ENCODE peak calls at places on chromosomes 4 and X, in ten cellular contexts. One of them, this sample, is unnamed.

GRCh38 chrX:107825698-107826285 is at the start of gene MID2:
- DNase-seq in aorta: peak
- DNase-seq in endothelial cell: peak
- DNase-seq in Right ventricle myocardium superior: peak
- DNase-seq in coronary artery: peak
- DNase-seq in esophagus squamous epithelium: no peak
- DNase-seq in activated effector memory CD4-positive, alpha-beta T cell treated with Interleukin-2 at 50 U/mL for 16 hours: peak
- DNase-seq in B cell: peak
- DNase-seq in NCI-H510A treated with DMSO at 0.1 percent for 48 hours: peak
- DNase-seq in iPS-NIHi11: peak
- DNase-seq in this sample: peak

GRCh38 chrX:53718073-53718472 is 31.6 kb upstream of the HUWE1 start:
- DNase-seq in aorta: no peak
- DNase-seq in endothelial cell: no peak
- DNase-seq in Right ventricle myocardium superior: no peak
- DNase-seq in coronary artery: no peak
- DNase-seq in esophagus squamous epithelium: no peak
- DNase-seq in activated effector memory CD4-positive, alpha-beta T cell treated with Interleukin-2 at 50 U/mL for 16 hours: no peak
- DNase-seq in B cell: no peak
- DNase-seq in NCI-H510A treated with DMSO at 0.1 percent for 48 hours: no peak
- DNase-seq in iPS-NIHi11: no peak
- DNase-seq in this sample: no peak

GRCh38 chrX:150205011-150205410 is 158.1 kb upstream of the MAMLD1 start:
- DNase-seq in aorta: no peak
- DNase-seq in endothelial cell: no peak
- DNase-seq in Right ventricle myocardium superior: no peak
- DNase-seq in coronary artery: peak
- DNase-seq in esophagus squamous epithelium: no peak
- DNase-seq in activated effector memory CD4-positive, alpha-beta T cell treated with Interleukin-2 at 50 U/mL for 16 hours: no peak
- DNase-seq in B cell: no peak
- DNase-seq in NCI-H510A treated with DMSO at 0.1 percent for 48 hours: no peak
- DNase-seq in iPS-NIHi11: no peak
- DNase-seq in this sample: no peak

GRCh38 chr4:53354012-53354722 is 11.7 kb downstream of the SCFD2 start:
- DNase-seq in aorta: no peak
- DNase-seq in endothelial cell: no peak
- DNase-seq in Right ventricle myocardium superior: no peak
- DNase-seq in coronary artery: no peak
- DNase-seq in esophagus squamous epithelium: no peak
- DNase-seq in activated effector memory CD4-positive, alpha-beta T cell treated with Interleukin-2 at 50 U/mL for 16 hours: no peak
- DNase-seq in B cell: no peak
- DNase-seq in NCI-H510A treated with DMSO at 0.1 percent for 48 hours: no peak
- DNase-seq in iPS-NIHi11: no peak
- DNase-seq in this sample: no peak

GRCh38 chr4:181685461-181685860 is 557.7 kb upstream of the TENM3 start:
- DNase-seq in aorta: no peak
- DNase-seq in endothelial cell: no peak
- DNase-seq in Right ventricle myocardium superior: no peak
- DNase-seq in coronary artery: no peak
- DNase-seq in esophagus squamous epithelium: no peak
- DNase-seq in activated effector memory CD4-positive, alpha-beta T cell treated with Interleukin-2 at 50 U/mL for 16 hours: no peak
- DNase-seq in B cell: no peak
- DNase-seq in NCI-H510A treated with DMSO at 0.1 percent for 48 hours: no peak
- DNase-seq in iPS-NIHi11: no peak
- DNase-seq in this sample: no peak

GRCh38 chrX:15930585-15930984 is 76.0 kb upstream of the AP1S2 start:
- DNase-seq in aorta: no peak
- DNase-seq in endothelial cell: no peak
- DNase-seq in Right ventricle myocardium superior: no peak
- DNase-seq in coronary artery: no peak
- DNase-seq in esophagus squamous epithelium: no peak
- DNase-seq in activated effector memory CD4-positive, alpha-beta T cell treated with Interleukin-2 at 50 U/mL for 16 hours: no peak
- DNase-seq in B cell: no peak
- DNase-seq in NCI-H510A treated with DMSO at 0.1 percent for 48 hours: peak
- DNase-seq in iPS-NIHi11: peak
- DNase-seq in this sample: no peak

GRCh38 chr4:130432289-130432688 is 1336.3 kb downstream of the C4orf33 start:
- DNase-seq in aorta: no peak
- DNase-seq in endothelial cell: no peak
- DNase-seq in Right ventricle myocardium superior: no peak
- DNase-seq in coronary artery: no peak
- DNase-seq in esophagus squamous epithelium: no peak
- DNase-seq in activated effector memory CD4-positive, alpha-beta T cell treated with Interleukin-2 at 50 U/mL for 16 hours: no peak
- DNase-seq in B cell: no peak
- DNase-seq in NCI-H510A treated with DMSO at 0.1 percent for 48 hours: no peak
- DNase-seq in iPS-NIHi11: no peak
- DNase-seq in this sample: no peak

GRCh38 chrX:53481093-53481492 is 46.9 kb upstream of the HSD17B10 start:
- DNase-seq in aorta: no peak
- DNase-seq in endothelial cell: peak
- DNase-seq in Right ventricle myocardium superior: no peak
- DNase-seq in coronary artery: no peak
- DNase-seq in esophagus squamous epithelium: no peak
- DNase-seq in activated effector memory CD4-positive, alpha-beta T cell treated with Interleukin-2 at 50 U/mL for 16 hours: no peak
- DNase-seq in B cell: no peak
- DNase-seq in NCI-H510A treated with DMSO at 0.1 percent for 48 hours: no peak
- DNase-seq in iPS-NIHi11: peak
- DNase-seq in this sample: peak

GRCh38 chr4:159010563-159011260 is 92.2 kb upstream of the RAPGEF2 start:
- DNase-seq in aorta: peak
- DNase-seq in endothelial cell: no peak
- DNase-seq in Right ventricle myocardium superior: peak
- DNase-seq in coronary artery: no peak
- DNase-seq in esophagus squamous epithelium: no peak
- DNase-seq in activated effector memory CD4-positive, alpha-beta T cell treated with Interleukin-2 at 50 U/mL for 16 hours: no peak
- DNase-seq in B cell: no peak
- DNase-seq in NCI-H510A treated with DMSO at 0.1 percent for 48 hours: no peak
- DNase-seq in iPS-NIHi11: peak
- DNase-seq in this sample: no peak

GRCh38 chr4:168101026-168101425 is 8.7 kb downstream of the ANXA10 start:
- DNase-seq in aorta: no peak
- DNase-seq in endothelial cell: no peak
- DNase-seq in Right ventricle myocardium superior: no peak
- DNase-seq in coronary artery: no peak
- DNase-seq in esophagus squamous epithelium: no peak
- DNase-seq in activated effector memory CD4-positive, alpha-beta T cell treated with Interleukin-2 at 50 U/mL for 16 hours: no peak
- DNase-seq in B cell: no peak
- DNase-seq in NCI-H510A treated with DMSO at 0.1 percent for 48 hours: no peak
- DNase-seq in iPS-NIHi11: no peak
- DNase-seq in this sample: no peak

GRCh38 chr4:831483-831805 is 5.5 kb upstream of the CPLX1 start:
- DNase-seq in aorta: peak
- DNase-seq in endothelial cell: no peak
- DNase-seq in Right ventricle myocardium superior: peak
- DNase-seq in coronary artery: no peak
- DNase-seq in esophagus squamous epithelium: no peak
- DNase-seq in activated effector memory CD4-positive, alpha-beta T cell treated with Interleukin-2 at 50 U/mL for 16 hours: no peak
- DNase-seq in B cell: no peak
- DNase-seq in NCI-H510A treated with DMSO at 0.1 percent for 48 hours: no peak
- DNase-seq in iPS-NIHi11: no peak
- DNase-seq in this sample: no peak

GRCh38 chr4:98193459-98194105 is 50.3 kb upstream of the STPG2 start:
- DNase-seq in aorta: no peak
- DNase-seq in endothelial cell: no peak
- DNase-seq in Right ventricle myocardium superior: no peak
- DNase-seq in coronary artery: no peak
- DNase-seq in esophagus squamous epithelium: no peak
- DNase-seq in activated effector memory CD4-positive, alpha-beta T cell treated with Interleukin-2 at 50 U/mL for 16 hours: no peak
- DNase-seq in B cell: no peak
- DNase-seq in NCI-H510A treated with DMSO at 0.1 percent for 48 hours: no peak
- DNase-seq in iPS-NIHi11: no peak
- DNase-seq in this sample: peak

GRCh38 chr4:13522282-13523104 is 21.8 kb downstream of the NKX3-2 start:
- DNase-seq in aorta: no peak
- DNase-seq in endothelial cell: no peak
- DNase-seq in Right ventricle myocardium superior: no peak
- DNase-seq in coronary artery: no peak
- DNase-seq in esophagus squamous epithelium: no peak
- DNase-seq in activated effector memory CD4-positive, alpha-beta T cell treated with Interleukin-2 at 50 U/mL for 16 hours: no peak
- DNase-seq in B cell: peak
- DNase-seq in NCI-H510A treated with DMSO at 0.1 percent for 48 hours: no peak
- DNase-seq in iPS-NIHi11: no peak
- DNase-seq in this sample: no peak

GRCh38 chr4:38675167-38676121 is 11.4 kb downstream of the KLF3 start:
- DNase-seq in aorta: peak
- DNase-seq in endothelial cell: peak
- DNase-seq in Right ventricle myocardium superior: peak
- DNase-seq in coronary artery: no peak
- DNase-seq in esophagus squamous epithelium: peak
- DNase-seq in activated effector memory CD4-positive, alpha-beta T cell treated with Interleukin-2 at 50 U/mL for 16 hours: peak
- DNase-seq in B cell: peak
- DNase-seq in NCI-H510A treated with DMSO at 0.1 percent for 48 hours: peak
- DNase-seq in iPS-NIHi11: peak
- DNase-seq in this sample: peak

GRCh38 chr4:147860960-147861359 is 129.1 kb downstream of the ARHGAP10 start:
- DNase-seq in aorta: peak
- DNase-seq in endothelial cell: no peak
- DNase-seq in Right ventricle myocardium superior: peak
- DNase-seq in coronary artery: peak
- DNase-seq in esophagus squamous epithelium: no peak
- DNase-seq in activated effector memory CD4-positive, alpha-beta T cell treated with Interleukin-2 at 50 U/mL for 16 hours: no peak
- DNase-seq in B cell: no peak
- DNase-seq in NCI-H510A treated with DMSO at 0.1 percent for 48 hours: no peak
- DNase-seq in iPS-NIHi11: no peak
- DNase-seq in this sample: no peak

GRCh38 chr4:95676190-95676589 is 127.4 kb upstream of the UNC5C start:
- DNase-seq in aorta: no peak
- DNase-seq in endothelial cell: no peak
- DNase-seq in Right ventricle myocardium superior: no peak
- DNase-seq in coronary artery: no peak
- DNase-seq in esophagus squamous epithelium: no peak
- DNase-seq in activated effector memory CD4-positive, alpha-beta T cell treated with Interleukin-2 at 50 U/mL for 16 hours: no peak
- DNase-seq in B cell: no peak
- DNase-seq in NCI-H510A treated with DMSO at 0.1 percent for 48 hours: no peak
- DNase-seq in iPS-NIHi11: no peak
- DNase-seq in this sample: no peak